ENCODE peak calls at places on chromosomes 16 and 17, in four cellular contexts. X, S, J and M are unnamed samples.
A peak's percentile ranks its signal among the peaks of the same experiment; 100 is the strongest.

GRCh38 chr17:83150369-83151055 is 71.1 kb downstream of the METRNL start:
- DNase-seq in X (no peak), S (peak; percentile 14), J (no peak), M (no peak)

GRCh38 chr17:57999496-58000017 is 7.5 kb downstream of the SRSF1 start:
- DNase-seq in X (no peak), S (peak; percentile 89), J (peak; percentile 87), M (peak; percentile 74)

GRCh38 chr17:74442670-74443515 is 11.0 kb downstream of the GPRC5C start:
- DNase-seq in X (peak; percentile 93), S (peak; percentile 16), J (no peak), M (peak; percentile 12)

GRCh38 chr17:82836823-82837357 is 2.9 kb downstream of the ZNF750 start:
- DNase-seq in X (no peak), S (no peak), J (peak; percentile 83), M (peak; percentile 53)

GRCh38 chr17:20171741-20172377 is 162.7 kb downstream of the SPECC1 start:
- DNase-seq in X (no peak), S (peak; percentile 36), J (peak; percentile 37), M (no peak)

GRCh38 chr16:84040206-84040822 is 2.3 kb downstream of the SLC38A8 start:
- DNase-seq in X (peak; percentile 13), S (no peak), J (no peak), M (no peak)

GRCh38 chr16:1119766-1120611 is 23.9 kb upstream of the C1QTNF8 start:
- DNase-seq in X (no peak), S (no peak), J (no peak), M (no peak)

GRCh38 chr17:74414510-74414909 is 17.4 kb upstream of the GPRC5C start:
- DNase-seq in X (no peak), S (no peak), J (no peak), M (no peak)

GRCh38 chr17:2723997-2724782 is 12.6 kb upstream of the CLUH start:
- DNase-seq in X (peak; percentile 82), S (no peak), J (no peak), M (no peak)

GRCh38 chr17:82356028-82356427 is 3.0 kb upstream of the TEX19 start:
- DNase-seq in X (peak; percentile 48), S (peak; percentile 22), J (peak; percentile 21), M (no peak)

DNA sequence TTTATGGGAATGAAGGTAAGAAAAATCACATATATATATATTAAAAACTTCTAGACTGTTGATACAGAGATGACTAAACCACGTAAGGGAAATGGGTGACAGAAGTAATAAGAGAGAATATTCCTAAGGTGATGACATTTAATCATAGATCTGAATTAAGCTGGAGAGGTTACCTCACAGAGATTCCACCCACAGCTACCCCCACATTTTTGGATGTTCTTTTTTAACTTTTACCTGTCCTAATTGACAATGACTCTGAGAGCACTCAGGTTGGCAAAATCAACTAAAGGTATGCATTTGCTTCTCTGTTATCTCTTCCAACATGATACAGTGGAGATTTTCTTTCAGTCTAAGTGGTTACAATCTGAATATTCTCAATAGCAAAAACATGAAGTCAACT is 1280.6 kb downstream of the CDH11 start:
- DNase-seq in X (no peak), S (no peak), J (no peak), M (no peak)
- TF ChIP-seq CTCF in X (no peak), S (no peak), J (no peak), M (no peak)

DNA sequence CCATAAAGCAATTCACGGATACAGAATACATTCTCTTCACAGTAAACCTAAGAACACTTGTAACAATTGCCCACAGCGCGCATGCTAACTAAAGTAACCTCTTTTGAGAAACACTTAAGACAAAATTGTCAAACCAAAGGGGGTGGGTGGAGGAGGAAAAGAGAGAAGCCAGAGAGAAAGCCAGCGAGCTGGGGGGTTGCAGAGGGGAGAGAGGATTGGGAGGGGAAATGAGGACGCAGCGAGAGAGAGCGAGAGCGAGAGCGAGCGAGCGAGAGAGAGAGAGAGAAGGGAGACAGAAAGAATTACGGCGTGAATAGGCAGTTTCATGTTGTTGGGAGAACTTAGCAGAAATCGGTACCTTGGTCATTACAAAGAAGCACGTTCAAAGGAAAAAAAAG is 1.6 kb upstream of the HOXB7 start:
- DNase-seq in X (no peak), S (no peak), J (no peak), M (no peak)
- H3K4me3 ChIP-seq in X (peak overlapping the region; percentile 6), S (no peak overlapping the region), J (no peak overlapping the region), M (peak overlapping the region; percentile 67)

DNA sequence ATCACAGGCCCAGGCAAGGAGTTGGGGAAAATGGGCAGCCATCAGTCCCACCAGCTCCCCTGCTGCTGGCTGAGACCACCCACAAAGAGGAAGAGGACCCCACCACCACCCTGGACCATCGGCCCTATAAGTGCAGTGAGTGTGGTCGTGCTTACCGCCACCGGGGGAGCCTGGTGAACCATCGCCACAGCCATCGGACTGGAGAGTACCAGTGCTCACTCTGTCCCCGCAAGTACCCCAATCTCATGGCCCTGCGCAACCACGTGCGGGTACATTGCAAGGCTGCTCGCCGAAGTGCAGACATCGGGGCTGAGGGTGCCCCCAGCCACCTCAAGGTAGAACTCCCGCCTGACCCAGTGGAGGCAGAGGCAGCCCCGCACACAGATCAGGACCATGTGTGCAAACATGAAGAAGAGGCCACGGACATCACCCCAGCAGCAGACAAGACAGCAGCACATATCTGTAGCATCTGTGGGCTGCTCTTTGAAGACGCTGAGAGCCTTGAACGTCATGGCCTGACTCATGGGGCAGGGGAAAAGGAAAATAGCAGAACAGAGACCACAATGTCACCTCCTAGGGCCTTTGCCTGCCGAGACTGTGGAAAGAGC is 3.5 kb downstream of the ZNF646 start:
- DNase-seq in X (no peak), S (no peak), J (no peak), M (no peak)
- TF ChIP-seq CTCF in X (no peak), S (peak; percentile 14), J (no peak), M (no peak)

GRCh38 chr17:8014558-8014850 is 12.1 kb downstream of the GUCY2D start:
- DNase-seq in X (no peak), S (no peak), J (no peak), M (no peak)

GRCh38 chr17:8013731-8014557 is 11.5 kb downstream of the GUCY2D start:
- DNase-seq in X (no peak), S (no peak), J (no peak), M (no peak)

GRCh38 chr17:8016632-8017424 is 14.4 kb downstream of the GUCY2D start:
- DNase-seq in X (no peak), S (peak; percentile 49), J (peak; percentile 65), M (no peak)

GRCh38 chr17:8015957-8016631 is 13.7 kb downstream of the GUCY2D start:
- DNase-seq in X (no peak), S (no peak), J (no peak), M (no peak)

DNA sequence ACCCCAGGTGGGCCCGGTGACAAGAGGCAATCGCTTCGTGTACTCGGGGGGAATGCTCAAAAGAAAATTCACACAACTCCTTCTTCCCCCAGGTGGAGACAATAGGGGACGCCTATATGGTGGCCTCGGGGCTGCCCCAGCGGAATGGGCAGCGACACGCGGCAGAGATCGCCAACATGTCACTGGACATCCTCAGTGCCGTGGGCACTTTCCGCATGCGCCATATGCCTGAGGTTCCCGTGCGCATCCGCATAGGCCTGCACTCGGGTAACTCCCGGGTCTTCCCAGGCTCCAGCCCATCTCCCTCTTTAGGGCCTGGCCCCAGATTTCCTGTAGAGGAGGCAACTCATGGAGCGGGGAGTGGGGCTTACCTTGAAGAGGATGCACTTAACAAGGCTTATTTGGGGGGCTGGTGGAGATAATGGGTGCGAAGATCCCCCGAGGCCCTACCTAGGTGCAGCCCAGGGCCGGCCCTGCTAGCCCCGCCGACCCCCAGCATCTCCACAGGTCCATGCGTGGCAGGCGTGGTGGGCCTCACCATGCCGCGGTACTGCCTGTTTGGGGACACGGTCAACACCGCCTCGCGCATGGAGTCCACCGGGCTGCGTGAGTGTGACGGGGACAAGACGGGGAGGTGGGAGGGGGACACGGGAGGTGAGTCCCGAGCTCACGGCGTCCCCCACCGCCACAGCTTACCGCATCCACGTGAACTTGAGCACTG is 13.0 kb downstream of the GUCY2D start:
- DNase-seq in X (no peak), S (no peak), J (no peak), M (no peak)
- H3K4me3 ChIP-seq in X (no peak overlapping the region), S (no peak overlapping the region), J (no peak overlapping the region), M (no peak overlapping the region)

DNA sequence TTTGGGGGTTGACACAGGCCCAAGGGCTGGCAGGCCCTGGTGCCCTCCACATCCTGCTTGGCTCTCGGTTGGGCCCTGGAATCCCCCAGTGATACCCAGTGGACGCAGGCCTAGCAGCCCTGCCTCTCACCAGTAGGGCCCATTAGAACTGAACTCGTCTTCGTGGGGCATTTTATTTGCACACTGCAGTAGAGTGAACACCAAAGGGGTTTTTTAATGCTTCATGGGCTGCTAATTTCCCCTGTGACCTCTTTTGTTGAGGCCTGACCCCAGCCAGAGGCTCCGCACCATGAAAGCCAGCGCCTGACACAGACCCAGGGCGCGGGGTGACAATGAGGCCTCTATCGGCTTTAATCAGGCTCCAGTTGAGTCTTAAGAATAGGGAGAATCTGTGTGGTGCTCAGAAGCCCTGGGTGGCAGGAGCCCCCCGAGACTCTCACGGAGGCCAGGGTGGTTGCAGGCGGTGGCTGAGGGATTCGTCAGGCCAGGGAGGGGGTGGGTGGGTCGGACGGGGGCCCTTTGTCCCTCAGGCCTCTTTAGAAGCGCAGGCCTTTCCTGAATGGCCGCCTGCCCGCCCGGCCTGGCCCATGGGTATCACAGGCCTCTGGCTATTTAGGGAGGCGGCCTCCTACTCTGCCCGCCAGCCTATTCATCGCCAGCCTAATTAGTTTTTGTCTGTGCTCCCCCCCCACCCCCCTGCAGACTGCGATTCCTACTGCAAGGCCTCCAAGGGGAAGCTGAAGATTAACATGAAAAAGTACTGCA is 199.3 kb downstream of the NTN1 start:
- DNase-seq in X (peak; percentile 17), S (no peak), J (no peak), M (no peak)
- TF ChIP-seq CTCF in X (no peak), S (no peak), J (no peak), M (no peak)

DNA sequence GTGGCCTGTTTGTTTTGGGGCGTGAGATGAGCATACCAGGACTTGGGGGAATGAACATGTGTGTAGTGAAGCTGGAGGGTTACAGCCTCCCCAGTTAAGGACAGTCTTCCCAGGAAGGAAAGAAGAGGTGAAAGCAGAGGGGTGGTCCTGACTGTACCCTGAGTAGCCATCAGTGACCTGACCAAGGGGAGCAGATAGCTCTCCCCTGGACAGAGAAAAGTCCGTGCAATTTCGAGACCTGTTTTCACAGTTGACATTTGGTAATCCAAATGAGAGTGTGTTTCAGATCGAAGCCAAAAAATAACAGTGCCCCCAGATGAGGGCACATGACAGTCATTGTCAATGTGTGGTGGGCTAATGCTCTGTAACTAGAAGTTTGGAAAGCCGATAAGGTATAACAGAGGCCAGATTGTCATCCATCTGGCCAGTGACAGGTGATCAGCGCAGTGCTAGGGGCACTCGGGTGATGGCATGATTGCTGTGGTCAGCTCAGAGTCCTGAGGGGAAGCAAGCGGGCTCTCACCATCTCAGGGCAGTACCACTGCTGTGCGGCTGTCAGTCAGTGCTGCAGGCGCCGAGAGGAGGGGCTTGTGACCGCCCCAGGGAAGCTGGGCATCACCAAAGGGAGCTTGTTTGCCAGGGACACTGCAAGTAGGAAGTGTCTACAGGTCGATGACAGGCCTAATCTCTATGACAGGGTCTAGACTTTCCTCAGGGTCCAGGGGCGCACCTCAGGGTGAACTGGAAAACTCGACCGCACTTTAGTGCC is 1.1 kb upstream of the NME2 start:
- DNase-seq in X (no peak), S (no peak), J (no peak), M (no peak)
- H3K4me3 ChIP-seq in X (no peak overlapping the region), S (peak overlapping the region; percentile 93), J (peak overlapping the region; percentile 87), M (peak overlapping the region; percentile 92)

DNA sequence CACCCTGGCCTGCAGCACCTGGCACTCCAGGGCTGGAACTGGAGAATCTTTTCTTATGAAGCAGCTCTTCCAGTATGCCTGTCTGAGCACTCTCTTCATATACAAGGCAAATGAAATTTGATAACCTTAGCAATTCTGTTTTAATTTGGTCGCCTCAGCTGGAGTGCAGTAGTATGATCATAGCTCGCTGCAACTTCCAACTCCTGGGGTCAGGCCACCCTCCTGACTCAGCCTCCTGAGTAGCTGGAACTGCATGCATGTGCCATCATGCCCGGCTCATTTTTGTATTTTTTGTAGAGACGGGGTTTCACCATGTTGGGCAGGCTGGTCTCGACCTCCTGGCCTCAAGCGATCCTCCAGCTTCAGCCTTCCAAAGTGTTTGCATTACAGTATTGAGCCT is 140.8 kb upstream of the CHMP6 start:
- DNase-seq in X (no peak), S (peak; percentile 32), J (no peak), M (no peak)
- TF ChIP-seq CTCF in X (no peak), S (no peak), J (no peak), M (no peak)

GRCh38 chr16:57620316-57621231 is 7.9 kb upstream of the ADGRG1 start:
- DNase-seq in X (peak; percentile 79), S (no peak), J (no peak), M (no peak)
- H3K4me3 ChIP-seq in X (peak overlapping the region; percentile 9), S (no peak overlapping the region), J (no peak overlapping the region), M (no peak overlapping the region)